ENCODE peak calls at places on chromosome 18, in ten cellular contexts. One of them, this sample, is unnamed.

GRCh38 chr18:8977701-8978100 is 124.8 kb upstream of the NDUFV2 start:
- DNase-seq in gastrocnemius medialis: no peak
- DNase-seq in neural progenitor cell: no peak
- DNase-seq in naive thymus-derived CD4-positive, alpha-beta T cell: no peak
- DNase-seq in adrenal gland: no peak
- DNase-seq in body of pancreas: no peak
- DNase-seq in A549: no peak
- DNase-seq in psoas muscle: no peak
- DNase-seq in heart right ventricle: no peak
- DNase-seq in suprapubic skin: no peak
- DNase-seq in this sample: no peak

GRCh38 chr18:74378179-74378682 is 62.6 kb downstream of the C18orf63 start:
- DNase-seq in naive thymus-derived CD4-positive, alpha-beta T cell: peak; percentile 69
- DNase-seq in adrenal gland: peak; percentile 15
- DNase-seq in heart right ventricle: no peak
- DNase-seq in psoas muscle: peak; percentile 33
- DNase-seq in A549: no peak
- DNase-seq in neural progenitor cell: no peak
- DNase-seq in gastrocnemius medialis: no peak
- DNase-seq in body of pancreas: no peak
- DNase-seq in suprapubic skin: no peak
- DNase-seq in this sample: peak; percentile 41

GRCh38 chr18:59032308-59032707 is 107.4 kb upstream of the SEC11C start:
- DNase-seq in naive thymus-derived CD4-positive, alpha-beta T cell: no peak
- DNase-seq in body of pancreas: no peak
- DNase-seq in heart right ventricle: no peak
- DNase-seq in A549: no peak
- DNase-seq in suprapubic skin: no peak
- DNase-seq in neural progenitor cell: no peak
- DNase-seq in psoas muscle: no peak
- DNase-seq in gastrocnemius medialis: no peak
- DNase-seq in adrenal gland: no peak
- DNase-seq in this sample: peak; percentile 31

GRCh38 chr18:41457730-41458129 is 497.3 kb upstream of the PIK3C3 start:
- DNase-seq in psoas muscle: no peak
- DNase-seq in body of pancreas: no peak
- DNase-seq in A549: no peak
- DNase-seq in neural progenitor cell: no peak
- DNase-seq in adrenal gland: no peak
- DNase-seq in suprapubic skin: no peak
- DNase-seq in naive thymus-derived CD4-positive, alpha-beta T cell: no peak
- DNase-seq in heart right ventricle: no peak
- DNase-seq in gastrocnemius medialis: no peak
- DNase-seq in this sample: no peak

GRCh38 chr18:48230459-48231113 is 178.6 kb downstream of the ZBTB7C start:
- DNase-seq in A549: peak; percentile 66
- DNase-seq in heart right ventricle: peak; percentile 37
- DNase-seq in naive thymus-derived CD4-positive, alpha-beta T cell: no peak
- DNase-seq in suprapubic skin: no peak
- DNase-seq in neural progenitor cell: peak; percentile 87
- DNase-seq in gastrocnemius medialis: peak; percentile 27
- DNase-seq in body of pancreas: peak; percentile 38
- DNase-seq in psoas muscle: peak; percentile 76
- DNase-seq in adrenal gland: peak; percentile 91
- DNase-seq in this sample: no peak

GRCh38 chr18:58989184-58989759 is 124.6 kb downstream of the ZNF532 start:
- DNase-seq in gastrocnemius medialis: no peak
- DNase-seq in psoas muscle: no peak
- DNase-seq in naive thymus-derived CD4-positive, alpha-beta T cell: no peak
- DNase-seq in body of pancreas: no peak
- DNase-seq in heart right ventricle: no peak
- DNase-seq in suprapubic skin: no peak
- DNase-seq in adrenal gland: no peak
- DNase-seq in neural progenitor cell: no peak
- DNase-seq in A549: no peak
- DNase-seq in this sample: no peak

GRCh38 chr18:25737710-25738251 is 352.6 kb downstream of the SS18 start:
- DNase-seq in naive thymus-derived CD4-positive, alpha-beta T cell: no peak
- DNase-seq in psoas muscle: no peak
- DNase-seq in body of pancreas: no peak
- DNase-seq in adrenal gland: no peak
- DNase-seq in A549: no peak
- DNase-seq in heart right ventricle: no peak
- DNase-seq in gastrocnemius medialis: no peak
- DNase-seq in suprapubic skin: no peak
- DNase-seq in neural progenitor cell: no peak
- DNase-seq in this sample: no peak

GRCh38 chr18:54717673-54718435 is 110.4 kb upstream of the RAB27B start:
- DNase-seq in heart right ventricle: no peak
- DNase-seq in A549: no peak
- DNase-seq in adrenal gland: peak; percentile 71
- DNase-seq in naive thymus-derived CD4-positive, alpha-beta T cell: peak; percentile 39
- DNase-seq in psoas muscle: no peak
- DNase-seq in neural progenitor cell: peak; percentile 71
- DNase-seq in gastrocnemius medialis: no peak
- DNase-seq in body of pancreas: no peak
- DNase-seq in suprapubic skin: no peak
- DNase-seq in this sample: no peak

GRCh38 chr18:48796491-48797205 is 154.1 kb downstream of the SMAD7 start:
- DNase-seq in body of pancreas: peak; percentile 2
- DNase-seq in naive thymus-derived CD4-positive, alpha-beta T cell: no peak
- DNase-seq in neural progenitor cell: no peak
- DNase-seq in A549: no peak
- DNase-seq in heart right ventricle: no peak
- DNase-seq in adrenal gland: peak; percentile 41
- DNase-seq in gastrocnemius medialis: no peak
- DNase-seq in suprapubic skin: peak; percentile 53
- DNase-seq in psoas muscle: no peak
- DNase-seq in this sample: peak; percentile 51

GRCh38 chr18:9642799-9643445 is 28.6 kb upstream of the PPP4R1 start:
- DNase-seq in gastrocnemius medialis: no peak
- DNase-seq in heart right ventricle: no peak
- DNase-seq in suprapubic skin: no peak
- DNase-seq in neural progenitor cell: no peak
- DNase-seq in A549: no peak
- DNase-seq in adrenal gland: no peak
- DNase-seq in psoas muscle: no peak
- DNase-seq in naive thymus-derived CD4-positive, alpha-beta T cell: no peak
- DNase-seq in body of pancreas: no peak
- DNase-seq in this sample: no peak

GRCh38 chr18:297936-298335 is 30.1 kb upstream of the THOC1 start:
- DNase-seq in naive thymus-derived CD4-positive, alpha-beta T cell: no peak
- DNase-seq in suprapubic skin: no peak
- DNase-seq in A549: no peak
- DNase-seq in heart right ventricle: no peak
- DNase-seq in body of pancreas: no peak
- DNase-seq in neural progenitor cell: no peak
- DNase-seq in gastrocnemius medialis: no peak
- DNase-seq in psoas muscle: no peak
- DNase-seq in adrenal gland: no peak
- DNase-seq in this sample: no peak

GRCh38 chr18:55268629-55269275 is 309.5 kb upstream of the CCDC68 start:
- DNase-seq in suprapubic skin: no peak
- DNase-seq in psoas muscle: no peak
- DNase-seq in adrenal gland: no peak
- DNase-seq in A549: no peak
- DNase-seq in body of pancreas: no peak
- DNase-seq in naive thymus-derived CD4-positive, alpha-beta T cell: no peak
- DNase-seq in heart right ventricle: no peak
- DNase-seq in neural progenitor cell: no peak
- DNase-seq in gastrocnemius medialis: no peak
- DNase-seq in this sample: no peak

GRCh38 chr18:37440206-37440605 is 125.4 kb downstream of the CELF4 start:
- DNase-seq in body of pancreas: no peak
- DNase-seq in heart right ventricle: peak; percentile 25
- DNase-seq in psoas muscle: no peak
- DNase-seq in suprapubic skin: no peak
- DNase-seq in naive thymus-derived CD4-positive, alpha-beta T cell: no peak
- DNase-seq in adrenal gland: no peak
- DNase-seq in neural progenitor cell: no peak
- DNase-seq in gastrocnemius medialis: no peak
- DNase-seq in A549: no peak
- DNase-seq in this sample: no peak

DNA sequence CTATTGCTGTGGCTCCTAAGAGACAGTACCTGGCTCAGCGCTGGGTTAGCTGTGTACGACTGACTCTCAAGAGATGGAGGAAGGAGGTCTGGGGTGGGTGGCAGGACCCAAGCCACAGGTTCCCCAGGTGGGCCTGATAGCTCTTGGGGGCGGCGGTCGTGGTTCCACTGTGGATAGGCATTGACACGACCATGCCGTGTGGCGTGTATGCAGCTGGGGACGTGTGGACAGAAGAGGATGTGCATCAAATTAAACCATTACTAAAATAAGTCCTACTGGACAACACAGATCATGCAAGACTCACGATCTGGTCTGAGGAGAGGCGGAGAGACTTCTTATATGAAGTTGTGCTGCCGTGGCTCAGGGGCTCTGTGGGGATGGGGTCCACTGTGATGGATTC is 78.1 kb downstream of the EMILIN2 start:
- DNase-seq in psoas muscle: no peak
- DNase-seq in neural progenitor cell: no peak
- DNase-seq in gastrocnemius medialis: no peak
- DNase-seq in heart right ventricle: no peak
- DNase-seq in naive thymus-derived CD4-positive, alpha-beta T cell: no peak
- DNase-seq in body of pancreas: no peak
- DNase-seq in adrenal gland: peak; percentile 42
- DNase-seq in A549: no peak
- DNase-seq in suprapubic skin: no peak
- DNase-seq in this sample: no peak
- H3K4me1 ChIP-seq in psoas muscle: no peaks in the 10 kb centered on the region
- H3K4me1 ChIP-seq in neural progenitor cell: no peaks in the 10 kb centered on the region
- H3K4me1 ChIP-seq in gastrocnemius medialis: no peaks in the 10 kb centered on the region
- H3K4me1 ChIP-seq in heart right ventricle: no peaks in the 10 kb centered on the region
- H3K4me1 ChIP-seq in naive thymus-derived CD4-positive, alpha-beta T cell: no peaks in the 10 kb centered on the region
- H3K4me1 ChIP-seq in body of pancreas: no peaks in the 10 kb centered on the region
- H3K4me1 ChIP-seq in adrenal gland: no peaks in the 10 kb centered on the region
- H3K4me1 ChIP-seq in A549: no peaks in the 10 kb centered on the region
- H3K4me1 ChIP-seq in suprapubic skin: no peaks in the 10 kb centered on the region
- H3K4me1 ChIP-seq in this sample: no peaks in the 10 kb centered on the region

GRCh38 chr18:77130229-77131099 is 2.1 kb downstream of the MBP start:
- DNase-seq in adrenal gland: no peak
- DNase-seq in neural progenitor cell: no peak
- DNase-seq in heart right ventricle: no peak
- DNase-seq in A549: no peak
- DNase-seq in psoas muscle: no peak
- DNase-seq in naive thymus-derived CD4-positive, alpha-beta T cell: no peak
- DNase-seq in body of pancreas: no peak
- DNase-seq in gastrocnemius medialis: peak; percentile 64
- DNase-seq in suprapubic skin: no peak
- DNase-seq in this sample: no peak
- H3K4me3 ChIP-seq in adrenal gland: no peak overlapping the region
- H3K4me3 ChIP-seq in neural progenitor cell: no peak overlapping the region
- H3K4me3 ChIP-seq in heart right ventricle: peak overlapping the region; percentile 79
- H3K4me3 ChIP-seq in A549: peak overlapping the region; percentile 62
- H3K4me3 ChIP-seq in psoas muscle: peak overlapping the region; percentile 89
- H3K4me3 ChIP-seq in naive thymus-derived CD4-positive, alpha-beta T cell: peak overlapping the region; percentile 66
- H3K4me3 ChIP-seq in body of pancreas: no peak overlapping the region
- H3K4me3 ChIP-seq in gastrocnemius medialis: peak overlapping the region; percentile 90
- H3K4me3 ChIP-seq in suprapubic skin: peak overlapping the region; percentile 99
- H3K4me3 ChIP-seq in this sample: peak overlapping the region; percentile 77

GRCh38 chr18:50092250-50092780 is 102.6 kb downstream of the MYO5B start:
- DNase-seq in naive thymus-derived CD4-positive, alpha-beta T cell: no peak
- DNase-seq in adrenal gland: no peak
- DNase-seq in suprapubic skin: no peak
- DNase-seq in neural progenitor cell: peak; percentile 7
- DNase-seq in heart right ventricle: no peak
- DNase-seq in gastrocnemius medialis: no peak
- DNase-seq in body of pancreas: no peak
- DNase-seq in A549: no peak
- DNase-seq in psoas muscle: no peak
- DNase-seq in this sample: no peak

GRCh38 chr18:50091495-50092249 is 103.3 kb downstream of the MYO5B start:
- DNase-seq in adrenal gland: no peak
- DNase-seq in naive thymus-derived CD4-positive, alpha-beta T cell: no peak
- DNase-seq in gastrocnemius medialis: no peak
- DNase-seq in suprapubic skin: no peak
- DNase-seq in body of pancreas: peak; percentile 30
- DNase-seq in A549: no peak
- DNase-seq in heart right ventricle: no peak
- DNase-seq in neural progenitor cell: no peak
- DNase-seq in psoas muscle: no peak
- DNase-seq in this sample: no peak

GRCh38 chr18:50090370-50091312 is 104.3 kb downstream of the MYO5B start:
- DNase-seq in psoas muscle: no peak
- DNase-seq in heart right ventricle: no peak
- DNase-seq in neural progenitor cell: no peak
- DNase-seq in gastrocnemius medialis: no peak
- DNase-seq in adrenal gland: no peak
- DNase-seq in naive thymus-derived CD4-positive, alpha-beta T cell: no peak
- DNase-seq in body of pancreas: no peak
- DNase-seq in suprapubic skin: no peak
- DNase-seq in A549: no peak
- DNase-seq in this sample: no peak

GRCh38 chr18:50093366-50093765 is 101.6 kb downstream of the MYO5B start:
- DNase-seq in neural progenitor cell: no peak
- DNase-seq in psoas muscle: no peak
- DNase-seq in naive thymus-derived CD4-positive, alpha-beta T cell: no peak
- DNase-seq in gastrocnemius medialis: no peak
- DNase-seq in suprapubic skin: no peak
- DNase-seq in adrenal gland: no peak
- DNase-seq in body of pancreas: no peak
- DNase-seq in heart right ventricle: no peak
- DNase-seq in A549: no peak
- DNase-seq in this sample: no peak

GRCh38 chr18:50089702-50090101 is 105.2 kb downstream of the MYO5B start:
- DNase-seq in naive thymus-derived CD4-positive, alpha-beta T cell: no peak
- DNase-seq in adrenal gland: no peak
- DNase-seq in suprapubic skin: no peak
- DNase-seq in body of pancreas: no peak
- DNase-seq in neural progenitor cell: no peak
- DNase-seq in gastrocnemius medialis: no peak
- DNase-seq in A549: no peak
- DNase-seq in heart right ventricle: no peak
- DNase-seq in psoas muscle: no peak
- DNase-seq in this sample: no peak
- H3K4me1 ChIP-seq in naive thymus-derived CD4-positive, alpha-beta T cell: no peaks in the 10 kb centered on the region
- H3K4me1 ChIP-seq in adrenal gland: no peaks in the 10 kb centered on the region
- H3K4me1 ChIP-seq in suprapubic skin: no peaks in the 10 kb centered on the region
- H3K4me1 ChIP-seq in body of pancreas: peaks cover 12% of the 10 kb centered on the region
- H3K4me1 ChIP-seq in neural progenitor cell: peaks cover 14% of the 10 kb centered on the region
- H3K4me1 ChIP-seq in gastrocnemius medialis: peaks cover 13% of the 10 kb centered on the region
- H3K4me1 ChIP-seq in A549: no peaks in the 10 kb centered on the region
- H3K4me1 ChIP-seq in heart right ventricle: no peaks in the 10 kb centered on the region
- H3K4me1 ChIP-seq in psoas muscle: peaks cover 18% of the 10 kb centered on the region
- H3K4me1 ChIP-seq in this sample: no peaks in the 10 kb centered on the region

DNA sequence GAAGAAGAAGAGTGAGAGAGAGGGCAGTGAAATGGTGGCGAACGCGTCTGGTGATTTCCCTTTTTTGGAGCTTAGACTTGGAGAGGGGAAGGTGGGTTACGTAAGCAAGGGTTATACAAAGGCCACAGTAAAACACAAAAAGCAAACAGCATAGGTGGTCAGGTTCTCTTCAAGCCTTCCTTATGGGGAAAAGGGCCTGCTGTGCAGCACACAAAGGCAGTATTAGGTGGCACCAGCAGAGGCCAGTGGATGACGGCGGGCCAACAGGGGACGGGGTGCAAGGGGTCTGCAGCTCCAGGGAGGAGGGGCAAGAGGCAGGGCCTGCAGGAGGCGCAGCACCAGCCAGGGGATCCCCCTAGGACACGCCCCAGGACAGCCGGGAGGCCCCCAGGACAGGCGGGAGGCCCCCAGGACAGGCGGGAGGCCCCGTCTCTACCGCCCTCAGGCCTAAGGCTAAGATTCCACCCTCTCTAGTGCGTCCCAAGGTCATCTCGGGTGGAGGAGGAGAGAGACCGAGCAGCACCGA is 32.6 kb upstream of the NPC1 start:
- DNase-seq in gastrocnemius medialis: no peak
- DNase-seq in adrenal gland: peak; percentile 65
- DNase-seq in body of pancreas: no peak
- DNase-seq in suprapubic skin: no peak
- DNase-seq in A549: peak; percentile 55
- DNase-seq in heart right ventricle: no peak
- DNase-seq in neural progenitor cell: peak; percentile 82
- DNase-seq in psoas muscle: no peak
- DNase-seq in naive thymus-derived CD4-positive, alpha-beta T cell: no peak
- DNase-seq in this sample: no peak
- H3K4me3 ChIP-seq in gastrocnemius medialis: peak overlapping the region; percentile 64
- H3K4me3 ChIP-seq in adrenal gland: peak overlapping the region; percentile 44
- H3K4me3 ChIP-seq in body of pancreas: no peak overlapping the region
- H3K4me3 ChIP-seq in suprapubic skin: peak overlapping the region; percentile 56
- H3K4me3 ChIP-seq in A549: no peak overlapping the region
- H3K4me3 ChIP-seq in heart right ventricle: peak overlapping the region; percentile 30
- H3K4me3 ChIP-seq in neural progenitor cell: peak overlapping the region; percentile 50
- H3K4me3 ChIP-seq in psoas muscle: peak overlapping the region; percentile 62
- H3K4me3 ChIP-seq in naive thymus-derived CD4-positive, alpha-beta T cell: peak overlapping the region; percentile 35
- H3K4me3 ChIP-seq in this sample: peak overlapping the region; percentile 72

This sample was measured in ascending aorta.